ENCODE peak calls at places on chromosome 22, in nine cellular contexts. One of them, this sample, is unnamed.
A peak's percentile ranks its signal among the peaks of the same experiment; 100 is the strongest.

GRCh38 chr22:43853328-43853931 is 8.9 kb downstream of the SULT4A1 start:
- DNase-seq in RWPE1: no peak
- DNase-seq in IMR-90: no peak
- DNase-seq in activated CD4-positive, CD25-positive, alpha-beta regulatory T cell treated with anti-CD3 and anti-CD28 coated beads, Interleukin-2, amount 50 U/mL, for 16 hours: no peak
- DNase-seq in GM10248: no peak
- DNase-seq in HuH-7: no peak
- DNase-seq in GM03348: no peak
- DNase-seq in KG1: no peak
- DNase-seq in brain pericyte: no peak
- DNase-seq in this sample: no peak

GRCh38 chr22:50045211-50046018 is 12.7 kb downstream of the TTLL8 start:
- DNase-seq in HuH-7: no peak
- DNase-seq in activated CD4-positive, CD25-positive, alpha-beta regulatory T cell treated with anti-CD3 and anti-CD28 coated beads, Interleukin-2, amount 50 U/mL, for 16 hours: no peak
- DNase-seq in KG1: no peak
- DNase-seq in IMR-90: no peak
- DNase-seq in RWPE1: no peak
- DNase-seq in GM10248: no peak
- DNase-seq in GM03348: peak; percentile 4
- DNase-seq in brain pericyte: no peak
- DNase-seq in this sample: no peak

GRCh38 chr22:37457093-37457893 is 28.9 kb downstream of the MFNG start:
- DNase-seq in IMR-90: peak; percentile 48
- DNase-seq in HuH-7: peak; percentile 94
- DNase-seq in brain pericyte: no peak
- DNase-seq in KG1: peak; percentile 52
- DNase-seq in GM03348: peak; percentile 89
- DNase-seq in activated CD4-positive, CD25-positive, alpha-beta regulatory T cell treated with anti-CD3 and anti-CD28 coated beads, Interleukin-2, amount 50 U/mL, for 16 hours: peak; percentile 67
- DNase-seq in RWPE1: peak; percentile 65
- DNase-seq in GM10248: peak; percentile 87
- DNase-seq in this sample: no peak

GRCh38 chr22:30882974-30883533 is 85.5 kb downstream of the MORC2 start:
- DNase-seq in HuH-7: no peak
- DNase-seq in GM03348: no peak
- DNase-seq in IMR-90: no peak
- DNase-seq in brain pericyte: no peak
- DNase-seq in GM10248: no peak
- DNase-seq in KG1: no peak
- DNase-seq in RWPE1: no peak
- DNase-seq in activated CD4-positive, CD25-positive, alpha-beta regulatory T cell treated with anti-CD3 and anti-CD28 coated beads, Interleukin-2, amount 50 U/mL, for 16 hours: no peak
- DNase-seq in this sample: no peak

GRCh38 chr22:35150163-35151107 is 84.5 kb downstream of the ISX start:
- DNase-seq in activated CD4-positive, CD25-positive, alpha-beta regulatory T cell treated with anti-CD3 and anti-CD28 coated beads, Interleukin-2, amount 50 U/mL, for 16 hours: peak; percentile 23
- DNase-seq in KG1: peak; percentile 22
- DNase-seq in GM10248: peak; percentile 64
- DNase-seq in brain pericyte: no peak
- DNase-seq in HuH-7: peak; percentile 52
- DNase-seq in GM03348: peak; percentile 69
- DNase-seq in IMR-90: peak; percentile 42
- DNase-seq in RWPE1: peak; percentile 5
- DNase-seq in this sample: peak; percentile 15

GRCh38 chr22:27982106-27982505 is 63.0 kb upstream of the PITPNB start:
- DNase-seq in HuH-7: no peak
- DNase-seq in KG1: no peak
- DNase-seq in IMR-90: no peak
- DNase-seq in GM10248: no peak
- DNase-seq in RWPE1: no peak
- DNase-seq in activated CD4-positive, CD25-positive, alpha-beta regulatory T cell treated with anti-CD3 and anti-CD28 coated beads, Interleukin-2, amount 50 U/mL, for 16 hours: no peak
- DNase-seq in brain pericyte: no peak
- DNase-seq in GM03348: no peak
- DNase-seq in this sample: no peak

GRCh38 chr22:46668116-46668515 is 47.9 kb downstream of the GRAMD4 start:
- DNase-seq in GM03348: no peak
- DNase-seq in IMR-90: no peak
- DNase-seq in activated CD4-positive, CD25-positive, alpha-beta regulatory T cell treated with anti-CD3 and anti-CD28 coated beads, Interleukin-2, amount 50 U/mL, for 16 hours: no peak
- DNase-seq in brain pericyte: no peak
- DNase-seq in RWPE1: no peak
- DNase-seq in HuH-7: no peak
- DNase-seq in KG1: no peak
- DNase-seq in GM10248: no peak
- DNase-seq in this sample: no peak

GRCh38 chr22:19862616-19863246 is 8.1 kb upstream of the GNB1L start:
- DNase-seq in RWPE1: no peak
- DNase-seq in KG1: no peak
- DNase-seq in GM03348: no peak
- DNase-seq in HuH-7: no peak
- DNase-seq in IMR-90: no peak
- DNase-seq in activated CD4-positive, CD25-positive, alpha-beta regulatory T cell treated with anti-CD3 and anti-CD28 coated beads, Interleukin-2, amount 50 U/mL, for 16 hours: no peak
- DNase-seq in GM10248: no peak
- DNase-seq in brain pericyte: no peak
- DNase-seq in this sample: no peak

GRCh38 chr22:31160328-31160978 is 471 bp downstream of the RNF185 start:
- DNase-seq in RWPE1: peak; percentile 36
- DNase-seq in GM10248: no peak
- DNase-seq in brain pericyte: no peak
- DNase-seq in GM03348: peak; percentile 49
- DNase-seq in HuH-7: no peak
- DNase-seq in IMR-90: peak; percentile 31
- DNase-seq in KG1: no peak
- DNase-seq in activated CD4-positive, CD25-positive, alpha-beta regulatory T cell treated with anti-CD3 and anti-CD28 coated beads, Interleukin-2, amount 50 U/mL, for 16 hours: no peak
- DNase-seq in this sample: no peak

GRCh38 chr22:35921777-35922176 is 106.8 kb downstream of the RBFOX2 start:
- DNase-seq in RWPE1: peak; percentile 51
- DNase-seq in activated CD4-positive, CD25-positive, alpha-beta regulatory T cell treated with anti-CD3 and anti-CD28 coated beads, Interleukin-2, amount 50 U/mL, for 16 hours: no peak
- DNase-seq in GM10248: peak; percentile 36
- DNase-seq in GM03348: peak; percentile 85
- DNase-seq in IMR-90: peak; percentile 90
- DNase-seq in KG1: peak; percentile 6
- DNase-seq in HuH-7: peak; percentile 51
- DNase-seq in brain pericyte: peak; percentile 53
- DNase-seq in this sample: peak; percentile 57

GRCh38 chr22:30947821-30948454 is 20.6 kb downstream of the MORC2 start:
- DNase-seq in GM03348: peak; percentile 67
- DNase-seq in KG1: no peak
- DNase-seq in brain pericyte: no peak
- DNase-seq in HuH-7: peak; percentile 26
- DNase-seq in IMR-90: peak; percentile 70
- DNase-seq in RWPE1: peak; percentile 13
- DNase-seq in activated CD4-positive, CD25-positive, alpha-beta regulatory T cell treated with anti-CD3 and anti-CD28 coated beads, Interleukin-2, amount 50 U/mL, for 16 hours: no peak
- DNase-seq in GM10248: no peak
- DNase-seq in this sample: peak; percentile 14

GRCh38 chr22:43470218-43470617 is 58.4 kb downstream of the MPPED1 start:
- DNase-seq in KG1: no peak
- DNase-seq in RWPE1: no peak
- DNase-seq in brain pericyte: no peak
- DNase-seq in HuH-7: no peak
- DNase-seq in IMR-90: no peak
- DNase-seq in GM03348: no peak
- DNase-seq in GM10248: no peak
- DNase-seq in activated CD4-positive, CD25-positive, alpha-beta regulatory T cell treated with anti-CD3 and anti-CD28 coated beads, Interleukin-2, amount 50 U/mL, for 16 hours: no peak
- DNase-seq in this sample: no peak

GRCh38 chr22:20464096-20464614 is 26.5 kb upstream of the SCARF2 start:
- DNase-seq in IMR-90: no peak
- DNase-seq in KG1: no peak
- DNase-seq in GM10248: peak; percentile 52
- DNase-seq in RWPE1: no peak
- DNase-seq in GM03348: no peak
- DNase-seq in brain pericyte: no peak
- DNase-seq in HuH-7: no peak
- DNase-seq in activated CD4-positive, CD25-positive, alpha-beta regulatory T cell treated with anti-CD3 and anti-CD28 coated beads, Interleukin-2, amount 50 U/mL, for 16 hours: peak; percentile 39
- DNase-seq in this sample: no peak

GRCh38 chr22:43230983-43231723 is 44.2 kb upstream of the TTLL12 start:
- DNase-seq in brain pericyte: no peak
- DNase-seq in GM10248: peak; percentile 85
- DNase-seq in RWPE1: peak; percentile 53
- DNase-seq in KG1: peak; percentile 41
- DNase-seq in HuH-7: peak; percentile 95
- DNase-seq in activated CD4-positive, CD25-positive, alpha-beta regulatory T cell treated with anti-CD3 and anti-CD28 coated beads, Interleukin-2, amount 50 U/mL, for 16 hours: peak; percentile 40
- DNase-seq in IMR-90: peak; percentile 28
- DNase-seq in GM03348: peak; percentile 84
- DNase-seq in this sample: peak; percentile 33

GRCh38 chr22:20965104-20965887 is 1.8 kb upstream of the AIFM3 start:
- DNase-seq in KG1: no peak
- DNase-seq in RWPE1: no peak
- DNase-seq in GM10248: no peak
- DNase-seq in GM03348: peak; percentile 42
- DNase-seq in IMR-90: no peak
- DNase-seq in HuH-7: no peak
- DNase-seq in activated CD4-positive, CD25-positive, alpha-beta regulatory T cell treated with anti-CD3 and anti-CD28 coated beads, Interleukin-2, amount 50 U/mL, for 16 hours: no peak
- DNase-seq in brain pericyte: no peak
- DNase-seq in this sample: no peak

GRCh38 chr22:26744892-26745808 is 87.8 kb downstream of the MIAT start:
- DNase-seq in activated CD4-positive, CD25-positive, alpha-beta regulatory T cell treated with anti-CD3 and anti-CD28 coated beads, Interleukin-2, amount 50 U/mL, for 16 hours: no peak
- DNase-seq in IMR-90: no peak
- DNase-seq in RWPE1: no peak
- DNase-seq in GM10248: no peak
- DNase-seq in HuH-7: no peak
- DNase-seq in GM03348: peak; percentile 40
- DNase-seq in KG1: no peak
- DNase-seq in brain pericyte: no peak
- DNase-seq in this sample: no peak

GRCh38 chr22:26398741-26399153 is 30.3 kb upstream of the ASPHD2 start:
- DNase-seq in RWPE1: peak; percentile 57
- DNase-seq in activated CD4-positive, CD25-positive, alpha-beta regulatory T cell treated with anti-CD3 and anti-CD28 coated beads, Interleukin-2, amount 50 U/mL, for 16 hours: peak; percentile 34
- DNase-seq in IMR-90: peak; percentile 77
- DNase-seq in HuH-7: no peak
- DNase-seq in KG1: peak; percentile 7
- DNase-seq in GM10248: peak; percentile 66
- DNase-seq in GM03348: peak; percentile 87
- DNase-seq in brain pericyte: no peak
- DNase-seq in this sample: peak; percentile 34

GRCh38 chr22:46681010-46681409 is 57.0 kb downstream of the CERK start:
- DNase-seq in HuH-7: peak; percentile 86
- DNase-seq in activated CD4-positive, CD25-positive, alpha-beta regulatory T cell treated with anti-CD3 and anti-CD28 coated beads, Interleukin-2, amount 50 U/mL, for 16 hours: no peak
- DNase-seq in IMR-90: no peak
- DNase-seq in RWPE1: no peak
- DNase-seq in KG1: no peak
- DNase-seq in GM10248: peak; percentile 67
- DNase-seq in brain pericyte: no peak
- DNase-seq in GM03348: no peak
- DNase-seq in this sample: no peak

GRCh38 chr22:35959121-35959800 is 69.4 kb downstream of the RBFOX2 start:
- DNase-seq in activated CD4-positive, CD25-positive, alpha-beta regulatory T cell treated with anti-CD3 and anti-CD28 coated beads, Interleukin-2, amount 50 U/mL, for 16 hours: no peak
- DNase-seq in brain pericyte: no peak
- DNase-seq in IMR-90: no peak
- DNase-seq in HuH-7: no peak
- DNase-seq in KG1: no peak
- DNase-seq in GM03348: no peak
- DNase-seq in GM10248: no peak
- DNase-seq in RWPE1: no peak
- DNase-seq in this sample: no peak

GRCh38 chr22:24505337-24505736 is 10.2 kb downstream of the UPB1 start:
- DNase-seq in brain pericyte: no peak
- DNase-seq in KG1: no peak
- DNase-seq in GM10248: no peak
- DNase-seq in activated CD4-positive, CD25-positive, alpha-beta regulatory T cell treated with anti-CD3 and anti-CD28 coated beads, Interleukin-2, amount 50 U/mL, for 16 hours: no peak
- DNase-seq in RWPE1: no peak
- DNase-seq in GM03348: no peak
- DNase-seq in IMR-90: no peak
- DNase-seq in HuH-7: no peak
- DNase-seq in this sample: no peak

GRCh38 chr22:30246962-30247376 is 410 bp upstream of the LIF start:
- DNase-seq in brain pericyte: no peak
- DNase-seq in GM03348: no peak
- DNase-seq in activated CD4-positive, CD25-positive, alpha-beta regulatory T cell treated with anti-CD3 and anti-CD28 coated beads, Interleukin-2, amount 50 U/mL, for 16 hours: no peak
- DNase-seq in GM10248: no peak
- DNase-seq in RWPE1: no peak
- DNase-seq in HuH-7: peak; percentile 85
- DNase-seq in IMR-90: no peak
- DNase-seq in KG1: no peak
- DNase-seq in this sample: no peak

GRCh38 chr22:47030881-47031627 is 268.6 kb downstream of the TBC1D22A start:
- DNase-seq in brain pericyte: no peak
- DNase-seq in RWPE1: no peak
- DNase-seq in HuH-7: no peak
- DNase-seq in GM10248: no peak
- DNase-seq in activated CD4-positive, CD25-positive, alpha-beta regulatory T cell treated with anti-CD3 and anti-CD28 coated beads, Interleukin-2, amount 50 U/mL, for 16 hours: no peak
- DNase-seq in KG1: no peak
- DNase-seq in IMR-90: no peak
- DNase-seq in GM03348: peak; percentile 90
- DNase-seq in this sample: no peak

GRCh38 chr22:36334838-36335603 is 52.7 kb downstream of the MYH9 start:
- DNase-seq in IMR-90: peak; percentile 84
- DNase-seq in brain pericyte: no peak
- DNase-seq in KG1: no peak
- DNase-seq in GM03348: peak; percentile 84
- DNase-seq in activated CD4-positive, CD25-positive, alpha-beta regulatory T cell treated with anti-CD3 and anti-CD28 coated beads, Interleukin-2, amount 50 U/mL, for 16 hours: no peak
- DNase-seq in RWPE1: no peak
- DNase-seq in GM10248: no peak
- DNase-seq in HuH-7: no peak
- DNase-seq in this sample: peak; percentile 66

This sample was measured in GDM1.